ENCODE peak calls at places on chromosomes 2 and 18, in nine cellular contexts. One of them, this sample, is unnamed.

GRCh38 chr18:2847341-2848144 is 737 bp downstream of the EMILIN2 start:
- DNase-seq in HCT116: no peak
- DNase-seq in cardiac fibroblast: peak
- DNase-seq in AG04449: no peak
- DNase-seq in AG04450: no peak
- DNase-seq in heart right ventricle: no peak
- DNase-seq in colonic mucosa: no peak
- DNase-seq in IMR-90: no peak
- DNase-seq in Panc1: no peak
- DNase-seq in this sample: no peak

GRCh38 chr2:164335947-164336346 is 285.3 kb downstream of the GRB14 start:
- DNase-seq in HCT116: no peak
- DNase-seq in AG04449: no peak
- DNase-seq in cardiac fibroblast: no peak
- DNase-seq in AG04450: no peak
- DNase-seq in Panc1: no peak
- DNase-seq in colonic mucosa: no peak
- DNase-seq in heart right ventricle: no peak
- DNase-seq in IMR-90: no peak
- DNase-seq in this sample: no peak

GRCh38 chr2:18614042-18614441 is 24.7 kb upstream of the NT5C1B start:
- DNase-seq in colonic mucosa: no peak
- DNase-seq in Panc1: no peak
- DNase-seq in cardiac fibroblast: no peak
- DNase-seq in AG04450: no peak
- DNase-seq in heart right ventricle: no peak
- DNase-seq in IMR-90: peak
- DNase-seq in HCT116: no peak
- DNase-seq in AG04449: no peak
- DNase-seq in this sample: no peak

GRCh38 chr18:45526120-45526841 is 89.0 kb upstream of the SLC14A2 start:
- DNase-seq in HCT116: no peak
- DNase-seq in cardiac fibroblast: peak
- DNase-seq in IMR-90: no peak
- DNase-seq in AG04449: no peak
- DNase-seq in AG04450: no peak
- DNase-seq in colonic mucosa: no peak
- DNase-seq in heart right ventricle: no peak
- DNase-seq in Panc1: no peak
- DNase-seq in this sample: peak

GRCh38 chr2:234468503-234468902 is 28.4 kb downstream of the ARL4C start:
- DNase-seq in heart right ventricle: peak
- DNase-seq in IMR-90: no peak
- DNase-seq in Panc1: no peak
- DNase-seq in HCT116: no peak
- DNase-seq in AG04449: no peak
- DNase-seq in cardiac fibroblast: no peak
- DNase-seq in AG04450: no peak
- DNase-seq in colonic mucosa: no peak
- DNase-seq in this sample: no peak

GRCh38 chr18:13136056-13136688 is 82.4 kb upstream of the LDLRAD4 start:
- DNase-seq in HCT116: no peak
- DNase-seq in Panc1: no peak
- DNase-seq in IMR-90: no peak
- DNase-seq in cardiac fibroblast: no peak
- DNase-seq in AG04450: no peak
- DNase-seq in heart right ventricle: no peak
- DNase-seq in colonic mucosa: no peak
- DNase-seq in AG04449: no peak
- DNase-seq in this sample: no peak

GRCh38 chr18:49168970-49169619 is 218.3 kb upstream of the SMAD7 start:
- DNase-seq in Panc1: no peak
- DNase-seq in colonic mucosa: peak
- DNase-seq in IMR-90: no peak
- DNase-seq in AG04449: no peak
- DNase-seq in heart right ventricle: no peak
- DNase-seq in cardiac fibroblast: no peak
- DNase-seq in AG04450: no peak
- DNase-seq in HCT116: no peak
- DNase-seq in this sample: no peak

GRCh38 chr2:30722936-30723725 is 84.1 kb downstream of the CAPN13 start:
- DNase-seq in cardiac fibroblast: no peak
- DNase-seq in colonic mucosa: peak
- DNase-seq in AG04450: no peak
- DNase-seq in heart right ventricle: no peak
- DNase-seq in Panc1: no peak
- DNase-seq in HCT116: no peak
- DNase-seq in AG04449: no peak
- DNase-seq in IMR-90: no peak
- DNase-seq in this sample: no peak

GRCh38 chr2:127173073-127173472 is 47.0 kb downstream of the CYP27C1 start:
- DNase-seq in HCT116: no peak
- DNase-seq in IMR-90: peak
- DNase-seq in heart right ventricle: peak
- DNase-seq in cardiac fibroblast: peak
- DNase-seq in colonic mucosa: no peak
- DNase-seq in AG04449: peak
- DNase-seq in AG04450: peak
- DNase-seq in Panc1: no peak
- DNase-seq in this sample: peak

GRCh38 chr2:219415580-219416232 is 2.5 kb upstream of the DES start:
- DNase-seq in colonic mucosa: no peak
- DNase-seq in HCT116: no peak
- DNase-seq in AG04449: no peak
- DNase-seq in cardiac fibroblast: no peak
- DNase-seq in AG04450: no peak
- DNase-seq in heart right ventricle: no peak
- DNase-seq in Panc1: no peak
- DNase-seq in IMR-90: no peak
- DNase-seq in this sample: no peak

DNA sequence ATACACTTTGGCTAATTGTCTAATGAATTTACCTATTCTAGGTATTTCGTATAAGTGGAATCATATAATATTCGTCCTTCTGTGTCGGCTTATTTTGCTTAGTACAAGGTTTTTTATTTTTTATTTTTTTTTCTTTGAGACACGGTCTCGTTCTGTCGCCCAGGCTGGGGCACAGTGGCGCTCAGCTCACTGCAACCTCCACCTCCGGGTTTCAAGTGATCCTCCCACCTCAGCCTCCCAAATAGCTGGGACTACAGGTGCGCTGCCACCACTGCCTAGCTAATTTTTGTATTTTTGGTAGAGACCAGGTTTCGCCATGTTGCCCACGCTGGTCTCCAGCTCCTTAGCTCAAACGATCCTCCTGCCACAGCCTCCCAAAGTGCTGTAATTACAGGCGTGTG is 38.2 kb downstream of the PCBP1 start:
- DNase-seq in AG04449: no peak
- DNase-seq in Panc1: no peak
- DNase-seq in colonic mucosa: no peak
- DNase-seq in HCT116: no peak
- DNase-seq in cardiac fibroblast: no peak
- DNase-seq in IMR-90: no peak
- DNase-seq in AG04450: no peak
- DNase-seq in heart right ventricle: no peak
- DNase-seq in this sample: no peak
- H3K4me3 ChIP-seq in AG04449: peak
- H3K4me3 ChIP-seq in Panc1: peak
- H3K4me3 ChIP-seq in colonic mucosa: peak
- H3K4me3 ChIP-seq in HCT116: no peak
- H3K4me3 ChIP-seq in cardiac fibroblast: peak
- H3K4me3 ChIP-seq in IMR-90: no peak
- H3K4me3 ChIP-seq in AG04450: no peak
- H3K4me3 ChIP-seq in heart right ventricle: peak
- H3K4me3 ChIP-seq in this sample: peak

GRCh38 chr2:119372778-119373568 is 6.2 kb downstream of the DBI start:
- DNase-seq in IMR-90: no peak
- DNase-seq in colonic mucosa: no peak
- DNase-seq in AG04449: no peak
- DNase-seq in HCT116: no peak
- DNase-seq in AG04450: no peak
- DNase-seq in heart right ventricle: no peak
- DNase-seq in Panc1: no peak
- DNase-seq in cardiac fibroblast: no peak
- DNase-seq in this sample: no peak

GRCh38 chr2:119376810-119377209 is 10.0 kb downstream of the DBI start:
- DNase-seq in AG04449: no peak
- DNase-seq in HCT116: no peak
- DNase-seq in AG04450: no peak
- DNase-seq in cardiac fibroblast: no peak
- DNase-seq in heart right ventricle: no peak
- DNase-seq in IMR-90: no peak
- DNase-seq in colonic mucosa: no peak
- DNase-seq in Panc1: no peak
- DNase-seq in this sample: no peak

GRCh38 chr2:119377266-119377972 is 10.6 kb downstream of the DBI start:
- DNase-seq in HCT116: no peak
- DNase-seq in cardiac fibroblast: no peak
- DNase-seq in Panc1: no peak
- DNase-seq in colonic mucosa: no peak
- DNase-seq in AG04449: no peak
- DNase-seq in AG04450: no peak
- DNase-seq in heart right ventricle: no peak
- DNase-seq in IMR-90: no peak
- DNase-seq in this sample: no peak

GRCh38 chr2:119378566-119378965 is 11.8 kb downstream of the DBI start:
- DNase-seq in AG04449: no peak
- DNase-seq in HCT116: no peak
- DNase-seq in heart right ventricle: no peak
- DNase-seq in IMR-90: no peak
- DNase-seq in AG04450: no peak
- DNase-seq in colonic mucosa: no peak
- DNase-seq in Panc1: no peak
- DNase-seq in cardiac fibroblast: no peak
- DNase-seq in this sample: no peak

DNA sequence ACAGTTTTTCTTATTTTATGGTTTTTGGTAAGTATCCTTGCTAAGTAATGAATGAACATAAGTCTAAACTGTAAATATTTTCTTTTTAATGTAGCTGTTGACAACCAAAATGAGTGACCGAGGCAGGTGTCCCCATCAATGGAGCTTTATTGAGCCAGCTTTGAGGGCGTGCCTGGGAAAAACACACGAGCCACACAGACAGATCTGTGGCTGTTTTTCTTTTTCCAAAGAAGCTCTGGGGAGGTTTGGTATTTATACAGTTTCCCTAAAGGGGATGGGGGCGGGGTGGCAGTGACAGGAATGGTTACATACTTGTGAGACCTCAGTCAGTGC is 11.2 kb downstream of the DBI start:
- DNase-seq in AG04449: no peak
- DNase-seq in HCT116: no peak
- DNase-seq in cardiac fibroblast: no peak
- DNase-seq in heart right ventricle: no peak
- DNase-seq in IMR-90: no peak
- DNase-seq in AG04450: no peak
- DNase-seq in Panc1: no peak
- DNase-seq in colonic mucosa: no peak
- DNase-seq in this sample: no peak
- H3K4me3 ChIP-seq in AG04449: no peak
- H3K4me3 ChIP-seq in HCT116: no peak
- H3K4me3 ChIP-seq in cardiac fibroblast: no peak
- H3K4me3 ChIP-seq in heart right ventricle: no peak
- H3K4me3 ChIP-seq in IMR-90: no peak
- H3K4me3 ChIP-seq in AG04450: no peak
- H3K4me3 ChIP-seq in Panc1: no peak
- H3K4me3 ChIP-seq in colonic mucosa: no peak
- H3K4me3 ChIP-seq in this sample: no peak

GRCh38 chr2:167712275-167712674 is 535.1 kb downstream of the STK39 start:
- DNase-seq in IMR-90: no peak
- DNase-seq in Panc1: no peak
- DNase-seq in AG04449: no peak
- DNase-seq in AG04450: no peak
- DNase-seq in HCT116: no peak
- DNase-seq in heart right ventricle: no peak
- DNase-seq in colonic mucosa: no peak
- DNase-seq in cardiac fibroblast: no peak
- DNase-seq in this sample: no peak
- H3K4me3 ChIP-seq in IMR-90: no peak
- H3K4me3 ChIP-seq in Panc1: no peak
- H3K4me3 ChIP-seq in AG04449: no peak
- H3K4me3 ChIP-seq in AG04450: no peak
- H3K4me3 ChIP-seq in HCT116: no peak
- H3K4me3 ChIP-seq in heart right ventricle: no peak
- H3K4me3 ChIP-seq in colonic mucosa: no peak
- H3K4me3 ChIP-seq in cardiac fibroblast: no peak
- H3K4me3 ChIP-seq in this sample: no peak

GRCh38 chr2:230226090-230226551 is 585 bp downstream of the SP140 start:
- DNase-seq in heart right ventricle: no peak
- DNase-seq in AG04449: no peak
- DNase-seq in cardiac fibroblast: no peak
- DNase-seq in colonic mucosa: no peak
- DNase-seq in AG04450: no peak
- DNase-seq in HCT116: no peak
- DNase-seq in Panc1: no peak
- DNase-seq in IMR-90: no peak
- DNase-seq in this sample: no peak
- H3K4me3 ChIP-seq in heart right ventricle: no peak
- H3K4me3 ChIP-seq in AG04449: no peak
- H3K4me3 ChIP-seq in cardiac fibroblast: no peak
- H3K4me3 ChIP-seq in colonic mucosa: no peak
- H3K4me3 ChIP-seq in AG04450: no peak
- H3K4me3 ChIP-seq in HCT116: no peak
- H3K4me3 ChIP-seq in Panc1: no peak
- H3K4me3 ChIP-seq in IMR-90: no peak
- H3K4me3 ChIP-seq in this sample: no peak

GRCh38 chr18:55510809-55511208 is 77.2 kb downstream of the TCF4 start:
- DNase-seq in Panc1: no peak
- DNase-seq in AG04449: peak
- DNase-seq in HCT116: no peak
- DNase-seq in AG04450: peak
- DNase-seq in colonic mucosa: no peak
- DNase-seq in IMR-90: peak
- DNase-seq in heart right ventricle: peak
- DNase-seq in cardiac fibroblast: peak
- DNase-seq in this sample: no peak

GRCh38 chr18:55509631-55510372 is 78.2 kb downstream of the TCF4 start:
- DNase-seq in heart right ventricle: peak
- DNase-seq in AG04450: peak
- DNase-seq in cardiac fibroblast: peak
- DNase-seq in Panc1: no peak
- DNase-seq in AG04449: peak
- DNase-seq in HCT116: no peak
- DNase-seq in IMR-90: peak
- DNase-seq in colonic mucosa: no peak
- DNase-seq in this sample: peak

GRCh38 chr18:55513199-55513598 is 74.8 kb downstream of the TCF4 start:
- DNase-seq in Panc1: no peak
- DNase-seq in colonic mucosa: no peak
- DNase-seq in cardiac fibroblast: peak
- DNase-seq in AG04449: no peak
- DNase-seq in HCT116: no peak
- DNase-seq in IMR-90: no peak
- DNase-seq in AG04450: no peak
- DNase-seq in heart right ventricle: no peak
- DNase-seq in this sample: no peak

GRCh38 chr18:55508637-55509036 is 79.4 kb downstream of the TCF4 start:
- DNase-seq in Panc1: no peak
- DNase-seq in IMR-90: no peak
- DNase-seq in AG04449: no peak
- DNase-seq in colonic mucosa: no peak
- DNase-seq in AG04450: no peak
- DNase-seq in cardiac fibroblast: no peak
- DNase-seq in HCT116: no peak
- DNase-seq in heart right ventricle: no peak
- DNase-seq in this sample: no peak

GRCh38 chr18:55511277-55511676 is 76.7 kb downstream of the TCF4 start:
- DNase-seq in heart right ventricle: no peak
- DNase-seq in colonic mucosa: no peak
- DNase-seq in IMR-90: no peak
- DNase-seq in Panc1: no peak
- DNase-seq in AG04449: no peak
- DNase-seq in cardiac fibroblast: no peak
- DNase-seq in AG04450: no peak
- DNase-seq in HCT116: no peak
- DNase-seq in this sample: no peak
- H3K4me3 ChIP-seq in heart right ventricle: no peak
- H3K4me3 ChIP-seq in colonic mucosa: no peak
- H3K4me3 ChIP-seq in IMR-90: no peak
- H3K4me3 ChIP-seq in Panc1: no peak
- H3K4me3 ChIP-seq in AG04449: no peak
- H3K4me3 ChIP-seq in cardiac fibroblast: peak
- H3K4me3 ChIP-seq in AG04450: no peak
- H3K4me3 ChIP-seq in HCT116: no peak
- H3K4me3 ChIP-seq in this sample: no peak